ENCODE peak calls at places on chromosome 17, in seven cellular contexts. U is fibroblast of lung, H is GM23248, I is MM.1S, B is neural progenitor cell, K is mammary epithelial cell, Z is PC-3. S is an unnamed sample.

GRCh38 chr17:5770556-5771270 is 186.4 kb upstream of the NLRP1 start:
- DNase-seq in U (no peak), H (no peak), I (no peak), B (peak; percentile 18), K (no peak), Z (no peak), S (no peak)

GRCh38 chr17:10549108-10549842 is at the start of gene MYH2:
- DNase-seq in U (no peak), H (peak; percentile 6), I (no peak), B (peak; percentile 76), K (no peak), Z (no peak), S (no peak)

GRCh38 chr17:19719365-19720209 is 3.2 kb upstream of the SLC47A2 start:
- DNase-seq in U (no peak), H (peak; percentile 25), I (no peak), B (no peak), K (peak; percentile 88), Z (peak; percentile 91), S (no peak)

GRCh38 chr17:67215991-67216421 is 29.0 kb downstream of the HELZ start:
- DNase-seq in U (no peak), H (no peak), I (no peak), B (no peak), K (no peak), Z (no peak), S (no peak)

GRCh38 chr17:52383493-52384100 is 225.1 kb upstream of the CA10 start:
- DNase-seq in U (peak; percentile 2), H (peak; percentile 55), I (peak; percentile 67), B (peak; percentile 87), K (peak; percentile 64), Z (peak; percentile 76), S (no peak)

GRCh38 chr17:74822329-74823175 is 37.1 kb downstream of the GRIN2C start:
- DNase-seq in U (no peak), H (no peak), I (no peak), B (no peak), K (no peak), Z (no peak), S (no peak)

GRCh38 chr17:2312736-2313135 is 9.0 kb downstream of the SRR start:
- DNase-seq in U (peak; percentile 5), H (no peak), I (no peak), B (no peak), K (no peak), Z (no peak), S (no peak)

GRCh38 chr17:16981928-16982327 is 10.0 kb upstream of the TNFRSF13B start:
- DNase-seq in U (no peak), H (no peak), I (peak; percentile 4), B (no peak), K (no peak), Z (no peak), S (no peak)

GRCh38 chr17:64786337-64786736 is 124.2 kb upstream of the SMURF2 start:
- DNase-seq in U (no peak), H (no peak), I (no peak), B (no peak), K (peak; percentile 47), Z (peak; percentile 43), S (no peak)

GRCh38 chr17:68456529-68457167 is 648 bp downstream of the WIPI1 start:
- DNase-seq in U (peak; percentile 92), H (peak; percentile 96), I (peak; percentile 36), B (peak; percentile 88), K (peak; percentile 87), Z (peak; percentile 79), S (peak; percentile 89)

GRCh38 chr17:7047566-7047965 is 3.7 kb upstream of the SLC16A11 start:
- DNase-seq in U (no peak), H (no peak), I (peak; percentile 4), B (no peak), K (no peak), Z (peak; percentile 30), S (no peak)

GRCh38 chr17:56047321-56047720 is 106.0 kb upstream of the ANKFN1 start:
- DNase-seq in U (no peak), H (no peak), I (no peak), B (no peak), K (no peak), Z (no peak), S (no peak)

GRCh38 chr17:1280652-1281051 is 1.2 kb downstream of the TRARG1 start:
- DNase-seq in U (no peak), H (no peak), I (no peak), B (no peak), K (no peak), Z (no peak), S (no peak)

GRCh38 chr17:36850794-36851193 is 86.5 kb upstream of the LHX1 start:
- DNase-seq in U (peak; percentile 82), H (peak; percentile 67), I (no peak), B (no peak), K (peak; percentile 66), Z (peak; percentile 63), S (peak; percentile 65)

GRCh38 chr17:59803377-59803757 is 89.4 kb downstream of the TUBD1 start:
- DNase-seq in U (no peak), H (no peak), I (no peak), B (no peak), K (no peak), Z (no peak), S (no peak)

GRCh38 chr17:64938925-64939474 is 19.7 kb upstream of the LRRC37A3 start:
- DNase-seq in U (no peak), H (peak; percentile 50), I (peak; percentile 36), B (peak; percentile 75), K (no peak), Z (peak; percentile 51), S (no peak)

GRCh38 chr17:76261421-76262215 is 3.5 kb upstream of the UBALD2 start:
- DNase-seq in U (peak; percentile 59), H (no peak), I (peak; percentile 78), B (no peak), K (no peak), Z (peak; percentile 33), S (peak; percentile 43)

GRCh38 chr17:61400786-61401279 is 1.2 kb downstream of the TBX2 start:
- DNase-seq in U (peak; percentile 53), H (peak; percentile 75), I (no peak), B (peak; percentile 54), K (no peak), Z (no peak), S (peak; percentile 31)

GRCh38 chr17:42275527-42276358 is 448 bp downstream of the STAT5B start:
- DNase-seq in U (peak; percentile 56), H (no peak), I (no peak), B (peak; percentile 67), K (no peak), Z (no peak), S (peak; percentile 38)

GRCh38 chr17:76689859-76690258 is 20.9 kb downstream of the MXRA7 start:
- DNase-seq in U (no peak), H (no peak), I (no peak), B (no peak), K (no peak), Z (no peak), S (no peak)

GRCh38 chr17:3970668-3971067 is 6.4 kb upstream of the ATP2A3 start:
- DNase-seq in U (no peak), H (no peak), I (no peak), B (no peak), K (no peak), Z (no peak), S (no peak)

GRCh38 chr17:75159196-75160031 is 5.1 kb upstream of the JPT1 start:
- DNase-seq in U (peak; percentile 78), H (peak; percentile 52), I (no peak), B (no peak), K (peak; percentile 90), Z (peak; percentile 98), S (peak; percentile 65)

GRCh38 chr17:55377885-55378284 is 43.8 kb downstream of the MMD start:
- DNase-seq in U (no peak), H (no peak), I (no peak), B (no peak), K (no peak), Z (no peak), S (no peak)

GRCh38 chr17:72622661-72623433 is 469.6 kb downstream of the SLC39A11 start:
- DNase-seq in U (peak; percentile 56), H (no peak), I (no peak), B (no peak), K (peak; percentile 95), Z (peak; percentile 36), S (peak; percentile 44)
- H4K20me1 ChIP-seq in U (no peaks in the 10 kb centered on the region), H (no peaks in the 10 kb centered on the region), I (no peaks in the 10 kb centered on the region), B (no peaks in the 10 kb centered on the region), K (no peaks in the 10 kb centered on the region), Z (no peaks in the 10 kb centered on the region), S (no peaks in the 10 kb centered on the region)

DNA sequence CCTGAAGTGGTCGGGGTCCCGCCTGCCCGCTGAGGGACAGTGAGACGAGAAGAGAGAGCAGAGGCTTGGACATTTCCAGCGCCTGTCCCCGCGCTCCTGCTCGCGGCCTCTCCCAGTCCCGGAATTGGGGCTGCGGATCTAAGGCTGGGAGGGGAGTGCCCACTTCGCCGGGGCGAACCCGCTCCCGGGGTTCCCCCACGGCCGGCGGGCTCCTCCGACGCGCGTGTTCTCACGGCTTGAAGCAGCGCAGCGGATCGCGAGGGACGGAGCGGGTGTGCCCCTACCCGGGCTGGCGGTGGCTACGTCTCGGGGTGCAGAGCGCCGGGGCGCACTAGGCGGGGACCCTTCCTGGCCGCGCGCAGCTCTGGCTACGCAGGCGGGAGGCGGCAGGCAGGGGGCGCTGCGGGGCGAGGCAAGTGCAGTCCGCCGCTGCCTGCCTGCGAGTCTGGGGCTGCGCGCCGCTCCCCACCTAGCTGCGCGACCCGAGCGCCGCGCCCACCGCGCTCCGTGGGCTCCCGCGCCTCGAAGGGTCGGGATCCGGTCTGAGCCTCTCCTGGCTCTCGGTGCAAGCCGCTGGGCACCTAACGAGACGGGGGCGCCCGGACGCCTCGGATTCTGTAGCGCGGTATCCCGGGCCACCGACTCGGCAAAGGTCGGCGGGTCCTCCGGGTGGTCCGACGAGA is 1.2 kb downstream of the NGFR start:
- DNase-seq in U (peak; percentile 44), H (peak; percentile 77), I (peak; percentile 49), B (peak; percentile 94), K (peak; percentile 59), Z (peak; percentile 54), S (peak; percentile 22)
- TF ChIP-seq EZH2 in U (peak; percentile 77), H (peak; percentile 89), I (no peak), B (no peak), K (no peak), Z (no peak), S (no peak)

GRCh38 chr17:57507828-57508227 is 237.3 kb downstream of the CCDC182 start:
- DNase-seq in U (no peak), H (no peak), I (no peak), B (no peak), K (no peak), Z (no peak), S (no peak)
- H4K20me1 ChIP-seq in U (no peaks in the 10 kb centered on the region), H (no peaks in the 10 kb centered on the region), I (no peaks in the 10 kb centered on the region), B (peaks cover 81% of the 10 kb centered on the region), K (no peaks in the 10 kb centered on the region), Z (no peaks in the 10 kb centered on the region), S (peaks cover 23% of the 10 kb centered on the region)

GRCh38 chr17:81961554-81962498 is 839 bp upstream of the NOTUM start:
- DNase-seq in U (no peak), H (no peak), I (no peak), B (peak; percentile 53), K (no peak), Z (no peak), S (no peak)

GRCh38 chr17:81960130-81960958 is 643 bp downstream of the NOTUM start:
- DNase-seq in U (no peak), H (no peak), I (no peak), B (peak; percentile 51), K (no peak), Z (no peak), S (no peak)

GRCh38 chr17:81964081-81964849 is 3.3 kb upstream of the NOTUM start:
- DNase-seq in U (no peak), H (no peak), I (no peak), B (no peak), K (no peak), Z (no peak), S (no peak)

GRCh38 chr17:81961087-81961514 is at the start of gene NOTUM:
- DNase-seq in U (peak; percentile 29), H (peak; percentile 61), I (no peak), B (peak; percentile 88), K (no peak), Z (peak; percentile 35), S (no peak)

GRCh38 chr17:81962499-81963441 is 1.8 kb upstream of the NOTUM start:
- DNase-seq in U (no peak), H (no peak), I (no peak), B (peak; percentile 47), K (no peak), Z (no peak), S (no peak)
- TF ChIP-seq EZH2 in U (no peak), H (no peak), I (no peak), B (no peak), K (no peak), Z (no peak), S (no peak)